ENCODE peak calls at places on chromosomes 16 and 17, in seven cellular contexts. J is neural crest cell; O is iris pigment epithelial cell; Q is KG1; W is activated naive CD8-positive, alpha-beta T cell treated with anti-CD3 and anti-CD28 coated beads, Interleukin-2, amount 50 U/mL, for 24 hours; C is GM12864; R is naive thymus-derived CD8-positive, alpha-beta T cell. V is an unnamed sample.

GRCh38 chr16:7270823-7271222 is 61.8 kb upstream of the RBFOX1 start:
- DNase-seq in J (no peak), O (no peak), Q (no peak), W (no peak), C (no peak), R (no peak), V (no peak)

GRCh38 chr16:75317101-75317522 is 65.7 kb upstream of the BCAR1 start:
- DNase-seq in J (no peak), O (no peak), Q (no peak), W (peak), C (no peak), R (no peak), V (no peak)

GRCh38 chr16:49681449-49681848 is 174.5 kb downstream of the ZNF423 start:
- DNase-seq in J (no peak), O (no peak), Q (no peak), W (no peak), C (no peak), R (no peak), V (no peak)

GRCh38 chr16:88435437-88436355 is 17.4 kb upstream of the ZFPM1 start:
- DNase-seq in J (no peak), O (no peak), Q (no peak), W (no peak), C (no peak), R (no peak), V (no peak)

GRCh38 chr17:49496183-49496865 is 1.2 kb downstream of the NGFR start:
- DNase-seq in J (peak), O (peak), Q (peak), W (peak), C (no peak), R (peak), V (peak)

GRCh38 chr17:19024101-19025078 is 19.8 kb upstream of the FAM83G start:
- DNase-seq in J (no peak), O (peak), Q (no peak), W (no peak), C (no peak), R (peak), V (no peak)

GRCh38 chr17:38815576-38816193 is 9.4 kb downstream of the CWC25 start:
- DNase-seq in J (no peak), O (peak), Q (no peak), W (no peak), C (no peak), R (no peak), V (no peak)

GRCh38 chr16:3490911-3491629 is 4.2 kb downstream of the C16orf90 start:
- DNase-seq in J (no peak), O (no peak), Q (no peak), W (no peak), C (no peak), R (no peak), V (no peak)

GRCh38 chr16:66041907-66042306 is 324.6 kb upstream of the CDH5 start:
- DNase-seq in J (no peak), O (no peak), Q (no peak), W (no peak), C (no peak), R (no peak), V (no peak)

GRCh38 chr17:76481091-76481655 is 13.8 kb downstream of the AANAT start:
- DNase-seq in J (no peak), O (no peak), Q (no peak), W (no peak), C (peak), R (no peak), V (no peak)

GRCh38 chr17:19331134-19331533 is 31.4 kb downstream of the B9D1 start:
- DNase-seq in J (no peak), O (peak), Q (no peak), W (no peak), C (no peak), R (no peak), V (no peak)